ENCODE peak calls at places on chromosomes 4 and X, in six cellular contexts. O, L, U, Q, G and K are unnamed samples.

GRCh38 chrX:21374163-21374993 is at the start of gene CNKSR2:
- DNase-seq in U (peak; percentile 58), O (no peak), L (peak; percentile 89), Q (peak; percentile 74), G (peak; percentile 84), K (peak; percentile 55)

GRCh38 chr4:98688416-98689290 is 30.2 kb upstream of the TSPAN5 start:
- DNase-seq in Q (no peak), U (no peak), G (peak; percentile 16), O (no peak), L (no peak), K (no peak)

GRCh38 chr4:150849016-150849415 is 166.1 kb downstream of the LRBA start:
- DNase-seq in O (no peak), L (no peak), Q (peak; percentile 14), U (no peak), G (no peak), K (no peak)

GRCh38 chr4:128427832-128428366 is 140.3 kb upstream of the PGRMC2 start:
- DNase-seq in U (no peak), L (no peak), O (no peak), Q (peak; percentile 5), G (peak; percentile 59), K (no peak)

GRCh38 chr4:142549726-142550463 is 296.2 kb downstream of the INPP4B start:
- DNase-seq in Q (no peak), L (no peak), G (no peak), U (no peak), O (no peak), K (no peak)

GRCh38 chr4:182536221-182536620 is 293.0 kb downstream of the TENM3 start:
- DNase-seq in U (no peak), O (no peak), L (no peak), Q (peak; percentile 76), G (no peak), K (no peak)

GRCh38 chr4:3690576-3691152 is 75.5 kb upstream of the ADRA2C start:
- DNase-seq in U (no peak), G (no peak), L (peak; percentile 38), O (no peak), Q (no peak), K (peak; percentile 25)

GRCh38 chr4:65668201-65669007 is 1.9 kb downstream of the EPHA5 start:
- DNase-seq in Q (peak; percentile 44), L (peak; percentile 58), U (no peak), O (no peak), G (no peak), K (peak; percentile 60)

GRCh38 chr4:43126595-43126994 is 234.1 kb downstream of the GRXCR1 start:
- DNase-seq in G (no peak), U (no peak), O (no peak), L (no peak), Q (no peak), K (no peak)

GRCh38 chrX:33138677-33139249 is 72.6 kb downstream of the DMD start:
- DNase-seq in O (no peak), U (no peak), G (no peak), L (no peak), Q (no peak), K (no peak)

GRCh38 chrX:49862093-49862492 is 17.2 kb upstream of the USP27X start:
- DNase-seq in G (no peak), U (no peak), L (no peak), O (no peak), Q (no peak), K (no peak)
- H3K4me3 ChIP-seq in G (no peak overlapping the region), U (no peak overlapping the region), L (no peak overlapping the region), O (no peak overlapping the region), Q (no peak overlapping the region), K (no peak overlapping the region)

GRCh38 chr4:80393246-80393969 is 57.9 kb downstream of the CFAP299 start:
- DNase-seq in U (no peak), L (no peak), Q (no peak), G (no peak), O (no peak), K (no peak)
- H3K27ac ChIP-seq in U (no peak overlapping the region), L (no peak overlapping the region), Q (no peak overlapping the region), G (no peak overlapping the region), O (no peak overlapping the region), K (no peak overlapping the region)

GRCh38 chr4:2364654-2365053 is 53.8 kb downstream of the ZFYVE28 start:
- DNase-seq in Q (no peak), L (peak; percentile 69), G (no peak), U (peak; percentile 43), O (peak; percentile 57), K (no peak)
- H3K4me3 ChIP-seq in Q (no peak overlapping the region), L (peak overlapping the region; percentile 13), G (no peak overlapping the region), U (peak overlapping the region; percentile 50), O (peak overlapping the region; percentile 71), K (peak overlapping the region; percentile 63)

GRCh38 chr4:74431113-74431826 is 13.7 kb upstream of the AREG start:
- DNase-seq in O (no peak), Q (no peak), L (no peak), U (no peak), G (peak; percentile 70), K (no peak)
- H3K27ac ChIP-seq in O (no peak overlapping the region), Q (no peak overlapping the region), L (no peak overlapping the region), U (no peak overlapping the region), G (no peak overlapping the region), K (no peak overlapping the region)

GRCh38 chr4:168641811-168642140 is 144.9 kb downstream of the PALLD start:
- DNase-seq in G (no peak), L (no peak), U (no peak), Q (no peak), O (no peak), K (no peak)

GRCh38 chr4:168645933-168646768 is 149.3 kb downstream of the PALLD start:
- DNase-seq in O (no peak), U (no peak), Q (no peak), L (no peak), G (no peak), K (no peak)

GRCh38 chr4:168643083-168643795 is 146.4 kb downstream of the PALLD start:
- DNase-seq in G (no peak), U (no peak), L (no peak), Q (no peak), O (no peak), K (no peak)

GRCh38 chr4:168639914-168640313 is 143.1 kb downstream of the PALLD start:
- DNase-seq in L (no peak), G (no peak), U (no peak), O (no peak), Q (no peak), K (no peak)

DNA sequence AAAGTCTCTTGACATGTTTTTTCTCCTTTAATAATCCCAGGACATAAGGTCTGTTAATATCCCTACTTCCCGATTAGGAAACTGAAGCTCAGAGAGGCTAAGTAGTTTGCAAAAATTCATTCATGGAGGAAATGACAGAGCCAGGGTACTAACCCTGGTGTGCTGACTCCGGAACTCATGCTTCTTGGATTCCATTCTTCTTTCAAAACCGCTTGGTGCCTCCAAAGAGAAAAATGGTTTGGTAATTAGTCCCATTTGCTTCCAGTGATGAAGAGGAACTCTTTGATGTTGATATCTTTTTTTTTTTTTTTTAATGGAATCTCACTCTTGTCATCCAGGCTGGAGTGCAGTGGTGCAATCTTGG is 146.9 kb downstream of the PALLD start:
- DNase-seq in O (no peak), Q (no peak), G (no peak), L (no peak), U (no peak), K (no peak)
- H3K4me3 ChIP-seq in O (no peak overlapping the region), Q (no peak overlapping the region), G (no peak overlapping the region), L (no peak overlapping the region), U (no peak overlapping the region), K (no peak overlapping the region)